ENCODE peak calls at places on chromosome 18, in eight cellular contexts. M is T follicular helper cell; D is stimulated activated CD4-positive, alpha-beta T cell treated with anti-CD3 and anti-CD28 coated beads, TNF-alpha, amount 100 ng/mL, for 24 hours; Q is neural progenitor cell; X is GDM1; E is mesendoderm; B is GM18507; K is NCI-H187. H is an unnamed sample.

GRCh38 chr18:36328385-36328858 is 30.9 kb downstream of the FHOD3 start:
- DNase-seq in M (no peak), D (no peak), Q (no peak), X (no peak), E (no peak), B (no peak), K (no peak), H (no peak)

GRCh38 chr18:80192653-80193385 is 54.5 kb downstream of the PARD6G start:
- DNase-seq in M (no peak), D (no peak), Q (no peak), X (no peak), E (no peak), B (no peak), K (no peak), H (no peak)

GRCh38 chr18:35091841-35092240 is 50.6 kb downstream of the MAPRE2 start:
- DNase-seq in M (no peak), D (no peak), Q (no peak), X (no peak), E (no peak), B (no peak), K (no peak), H (no peak)

GRCh38 chr18:41703744-41704530 is 251.1 kb upstream of the PIK3C3 start:
- DNase-seq in M (no peak), D (no peak), Q (no peak), X (no peak), E (peak; percentile 77), B (no peak), K (no peak), H (no peak)

GRCh38 chr18:155688-156087 is 2.7 kb upstream of the USP14 start:
- DNase-seq in M (no peak), D (no peak), Q (no peak), X (no peak), E (no peak), B (no peak), K (no peak), H (no peak)

GRCh38 chr18:79480171-79480981 is 84.6 kb downstream of the NFATC1 start:
- DNase-seq in M (no peak), D (no peak), Q (no peak), X (no peak), E (no peak), B (no peak), K (no peak), H (no peak)

GRCh38 chr18:76252880-76253279 is 242.2 kb downstream of the ZNF516 start:
- DNase-seq in M (no peak), D (no peak), Q (peak; percentile 55), X (no peak), E (peak; percentile 48), B (no peak), K (no peak), H (no peak)

GRCh38 chr18:46299465-46300004 is 195.3 kb downstream of the HAUS1 start:
- DNase-seq in M (no peak), D (no peak), Q (no peak), X (no peak), E (no peak), B (no peak), K (no peak), H (no peak)

GRCh38 chr18:26772691-26773090 is 92.8 kb downstream of the AQP4 start:
- DNase-seq in M (no peak), D (no peak), Q (no peak), X (no peak), E (no peak), B (no peak), K (no peak), H (no peak)

GRCh38 chr18:7941533-7941932 is 374.4 kb downstream of the PTPRM start:
- DNase-seq in M (no peak), D (no peak), Q (no peak), X (no peak), E (no peak), B (no peak), K (no peak), H (peak; percentile 32)